ENCODE peak calls at places on chromosomes 6 and 20, in six cellular contexts. T, P, X, Y, O and F are unnamed samples. For H3K36me3, the result is how much of the 10 kb centered on the place peaks cover.

GRCh38 chr6:6317825-6318733 is 2.4 kb downstream of the F13A1 start:
- DNase-seq in O (no peak), Y (no peak), X (no peak), P (no peak), T (no peak), F (no peak)

GRCh38 chr6:7939186-7939863 is 28.7 kb upstream of the TXNDC5 start:
- DNase-seq in P (no peak), O (no peak), T (no peak), X (no peak), Y (no peak), F (no peak)

GRCh38 chr20:54545959-54546358 is 70.6 kb downstream of the DOK5 start:
- DNase-seq in Y (no peak), P (no peak), X (no peak), T (no peak), O (no peak), F (no peak)

GRCh38 chr20:23103284-23104018 is 17.3 kb upstream of the CD93 start:
- DNase-seq in T (no peak), X (peak), Y (no peak), O (no peak), P (no peak), F (no peak)

GRCh38 chr6:117425431-117426153 is at the start of gene ROS1:
- DNase-seq in T (no peak), O (no peak), X (peak), P (no peak), Y (no peak), F (no peak)

GRCh38 chr6:70667711-70668498 is at the start of gene SMAP1:
- DNase-seq in X (peak), T (peak), Y (peak), P (peak), O (peak), F (peak)

GRCh38 chr20:58458342-58459057 is 56.7 kb downstream of the APCDD1L start:
- DNase-seq in X (peak), P (no peak), Y (no peak), O (peak), T (no peak), F (no peak)

GRCh38 chr20:12201289-12201991 is 283.7 kb downstream of the BTBD3 start:
- DNase-seq in Y (no peak), P (no peak), X (peak), O (no peak), T (no peak), F (no peak)

GRCh38 chr6:112683106-112683505 is 336.0 kb downstream of the RFPL4B start:
- DNase-seq in T (no peak), O (no peak), Y (no peak), P (no peak), X (peak), F (no peak)

GRCh38 chr6:25248100-25248499 is 31.1 kb upstream of the CARMIL1 start:
- DNase-seq in X (peak), T (no peak), Y (no peak), O (no peak), P (no peak), F (no peak)

GRCh38 chr6:5995705-5996686 is 10.7 kb downstream of the NRN1 start:
- DNase-seq in O (no peak), T (peak), X (peak), P (peak), Y (no peak), F (no peak)

GRCh38 chr6:124798942-124799496 is 163.2 kb upstream of the RNF217 start:
- DNase-seq in X (no peak), Y (no peak), O (no peak), T (no peak), P (no peak), F (no peak)

GRCh38 chr20:3250091-3250504 is 11.1 kb upstream of the SLC4A11 start:
- DNase-seq in T (no peak), O (no peak), Y (no peak), X (no peak), P (no peak), F (no peak)

GRCh38 chr6:53673138-53673801 is 7.7 kb upstream of the KLHL31 start:
- DNase-seq in X (peak), T (no peak), P (no peak), Y (no peak), O (no peak), F (peak)

GRCh38 chr6:40162074-40162473 is 227.8 kb upstream of the MOCS1 start:
- DNase-seq in O (no peak), X (no peak), P (no peak), T (no peak), Y (no peak), F (no peak)

GRCh38 chr6:45607818-45608217 is 230.1 kb upstream of the SUPT3H start:
- DNase-seq in X (peak), O (no peak), T (no peak), Y (no peak), P (peak), F (no peak)

GRCh38 chr6:83708970-83709747 is at the start of gene SNAP91:
- DNase-seq in T (no peak), P (no peak), X (no peak), Y (no peak), O (no peak), F (no peak)

GRCh38 chr6:121756643-121757042 is 321.2 kb downstream of the GJA1 start:
- DNase-seq in O (no peak), T (no peak), X (no peak), Y (no peak), P (no peak), F (no peak)

GRCh38 chr20:40744494-40745175 is 55.6 kb upstream of the MAFB start:
- DNase-seq in O (peak), X (no peak), P (no peak), T (no peak), Y (no peak), F (no peak)

GRCh38 chr20:10505320-10506226 is 70.5 kb downstream of the SLX4IP start:
- DNase-seq in X (peak), Y (no peak), O (no peak), P (peak), T (no peak), F (no peak)

GRCh38 chr6:140050232-140050995 is 676.0 kb upstream of the CITED2 start:
- DNase-seq in P (no peak), X (no peak), Y (no peak), O (no peak), T (no peak), F (no peak)

GRCh38 chr6:3205913-3206312 is 21.5 kb downstream of the TUBB2B start:
- DNase-seq in T (no peak), X (peak), O (no peak), P (no peak), Y (no peak), F (peak)
- H3K36me3 ChIP-seq in T (under half), X (under half), O (under half), P (under half), Y (under half), F (under half)

GRCh38 chr20:1376453-1377270 is 16.2 kb downstream of the FKBP1A start:
- DNase-seq in P (no peak), T (no peak), O (peak), X (no peak), Y (no peak), F (no peak)
- H3K36me3 ChIP-seq in P (under half), T (under half), O (half or more), X (under half), Y (under half), F (under half)

DNA sequence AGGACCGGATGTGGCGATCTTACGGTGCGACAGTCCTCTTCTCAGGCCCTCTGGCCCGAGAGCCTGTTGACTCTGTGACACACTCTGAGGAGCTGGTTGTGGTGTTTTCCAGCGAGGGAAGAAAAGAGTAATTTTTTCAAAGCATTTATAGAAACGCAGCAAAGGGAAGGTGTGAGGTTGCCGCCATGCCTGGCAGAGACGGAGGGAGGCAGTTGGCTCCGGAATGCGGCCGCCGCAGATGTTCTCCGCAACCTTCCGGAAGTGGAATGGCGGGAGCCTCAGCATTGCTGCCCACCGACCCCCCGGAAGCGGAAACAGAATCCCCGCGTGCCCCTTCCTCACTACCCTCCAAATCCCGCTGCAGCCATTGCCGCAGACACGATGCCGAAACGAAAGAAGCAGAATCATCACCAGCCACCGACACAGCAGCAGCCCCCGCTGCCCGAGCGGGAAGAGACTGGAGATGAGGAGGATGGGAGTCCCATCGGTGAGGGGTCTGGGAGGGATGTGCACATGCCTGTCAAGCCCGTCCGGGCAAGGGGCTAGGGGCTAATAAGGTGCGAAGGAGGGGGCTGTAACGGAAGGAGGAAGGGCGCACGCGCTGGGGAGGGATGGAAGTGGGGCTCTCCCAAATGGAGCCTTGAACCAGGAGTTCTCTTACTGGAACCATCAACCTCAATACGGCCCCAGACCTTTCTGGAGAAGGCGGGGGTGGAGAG is at the start of gene PRR3:
- DNase-seq in Y (no peak), X (peak), O (peak), T (peak), P (peak), F (no peak)
- H3K36me3 ChIP-seq in Y (under half), X (under half), O (half or more), T (under half), P (under half), F (under half)

GRCh38 chr20:44887466-44887865 is 2.0 kb downstream of the YWHAB start:
- DNase-seq in P (no peak), X (no peak), T (no peak), Y (no peak), O (no peak), F (no peak)
- H3K36me3 ChIP-seq in P (under half), X (under half), T (under half), Y (under half), O (half or more), F (under half)

GRCh38 chr20:35907017-35907685 is 47.2 kb downstream of the SCAND1 start:
- DNase-seq in Y (no peak), O (no peak), T (no peak), X (no peak), P (no peak), F (no peak)
- H3K36me3 ChIP-seq in Y (under half), O (under half), T (under half), X (under half), P (under half), F (under half)

DNA sequence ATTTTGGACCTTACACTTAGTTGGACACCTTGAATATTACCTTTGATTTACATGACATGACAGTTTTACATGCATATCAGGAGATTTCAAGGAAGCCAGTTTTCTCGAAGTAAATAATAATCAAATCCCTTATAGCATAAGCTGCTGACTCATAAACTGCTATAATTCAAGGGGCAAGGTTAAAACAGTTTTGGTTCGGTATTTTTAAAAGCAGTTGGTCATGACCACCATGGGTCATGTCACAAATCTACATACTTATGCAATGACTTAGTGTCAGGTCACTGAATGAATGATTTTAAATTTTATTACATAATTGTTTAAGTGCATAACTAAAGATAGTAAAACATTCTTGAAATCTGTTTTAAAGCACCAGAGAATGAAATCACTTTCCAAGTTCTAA is 158.0 kb downstream of the DST start:
- DNase-seq in Y (no peak), P (no peak), T (no peak), X (no peak), O (no peak), F (no peak)
- H3K36me3 ChIP-seq in Y (under half), P (under half), T (under half), X (under half), O (under half), F (under half)

GRCh38 chr6:89650579-89650978 is 12.0 kb upstream of the LYRM2 start:
- DNase-seq in X (no peak), P (no peak), Y (no peak), O (no peak), T (no peak), F (no peak)
- H3K36me3 ChIP-seq in X (under half), P (under half), Y (under half), O (half or more), T (under half), F (under half)

GRCh38 chr6:78962458-78962857 is 95.1 kb downstream of the IRAK1BP1 start:
- DNase-seq in P (no peak), O (no peak), Y (no peak), T (no peak), X (no peak), F (no peak)

GRCh38 chr6:78966542-78966941 is 99.2 kb downstream of the IRAK1BP1 start:
- DNase-seq in Y (no peak), O (no peak), T (no peak), X (no peak), P (no peak), F (no peak)

DNA sequence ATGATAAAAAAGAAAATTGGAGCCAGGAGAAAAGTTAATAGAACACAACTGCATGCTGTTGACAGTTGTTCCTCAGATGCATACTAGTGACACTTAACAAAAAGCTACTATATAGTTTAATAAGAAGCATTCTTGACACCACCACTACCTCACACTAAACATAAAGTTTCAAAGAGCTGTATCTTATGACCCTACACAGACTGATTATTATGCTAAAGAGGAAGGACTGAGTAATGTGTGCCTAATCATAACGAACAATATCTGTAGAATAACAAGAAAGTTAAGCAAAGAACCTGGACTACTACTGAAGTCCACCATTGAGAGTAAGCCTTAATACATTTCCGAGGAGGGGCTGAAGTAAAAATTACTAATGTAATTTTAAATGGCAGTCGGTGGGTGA is 99.8 kb downstream of the IRAK1BP1 start:
- DNase-seq in X (no peak), T (no peak), Y (no peak), O (no peak), P (no peak), F (no peak)
- H3K36me3 ChIP-seq in X (under half), T (under half), Y (under half), O (half or more), P (half or more), F (under half)

GRCh38 chr6:167996424-167997199 is 859 bp upstream of the KIF25 start:
- DNase-seq in Y (no peak), T (no peak), P (no peak), O (no peak), X (no peak), F (no peak)
- H3K36me3 ChIP-seq in Y (under half), T (under half), P (under half), O (under half), X (under half), F (under half)

GRCh38 chr6:90169328-90169886 is 127.2 kb downstream of the BACH2 start:
- DNase-seq in T (no peak), O (peak), P (no peak), Y (no peak), X (no peak), F (no peak)

GRCh38 chr6:90170601-90171000 is 126.0 kb downstream of the BACH2 start:
- DNase-seq in O (no peak), X (no peak), Y (no peak), T (no peak), P (no peak), F (no peak)

GRCh38 chr6:90173262-90173926 is 123.2 kb downstream of the BACH2 start:
- DNase-seq in O (no peak), Y (no peak), P (no peak), X (no peak), T (no peak), F (no peak)

GRCh38 chr6:90167514-90168379 is 128.9 kb downstream of the BACH2 start:
- DNase-seq in T (no peak), X (no peak), Y (no peak), O (no peak), P (no peak), F (no peak)

GRCh38 chr6:90168693-90169131 is 127.9 kb downstream of the BACH2 start:
- DNase-seq in X (peak), P (no peak), Y (no peak), O (no peak), T (no peak), F (peak)
- H3K36me3 ChIP-seq in X (under half), P (under half), Y (under half), O (half or more), T (under half), F (under half)